ENCODE peak calls at places on chromosomes 16 and 17, in nine cellular contexts. Y, K, J, P, T, G, H, B and N are unnamed samples.

GRCh38 chr16:70465999-70466811 is 11.8 kb downstream of the FCSK start:
- DNase-seq in J (no peak), B (no peak), T (no peak), H (no peak), K (no peak), G (no peak), P (no peak), Y (no peak), N (no peak)

GRCh38 chr16:84196727-84197486 is 6.0 kb downstream of the ADAD2 start:
- DNase-seq in H (no peak), J (no peak), P (no peak), K (no peak), B (no peak), G (no peak), Y (no peak), T (no peak), N (no peak)

GRCh38 chr16:69365901-69366300 is 14.3 kb upstream of the TMED6 start:
- DNase-seq in K (no peak), Y (no peak), B (no peak), T (no peak), J (no peak), H (no peak), G (no peak), P (no peak), N (no peak)

GRCh38 chr17:62703269-62703775 is 75.9 kb downstream of the MRC2 start:
- DNase-seq in G (peak), B (peak), Y (no peak), K (no peak), J (peak), H (peak), T (no peak), P (no peak), N (no peak)

GRCh38 chr17:27569257-27569722 is 61.7 kb upstream of the LGALS9 start:
- DNase-seq in J (no peak), Y (no peak), H (peak), K (peak), T (peak), G (no peak), P (no peak), B (peak), N (no peak)

GRCh38 chr17:73304971-73305786 is 6.6 kb downstream of the CDC42EP4 start:
- DNase-seq in P (no peak), T (peak), K (no peak), H (peak), J (peak), B (peak), Y (no peak), G (peak), N (no peak)

GRCh38 chr17:66508896-66509843 is 206.8 kb downstream of the PRKCA start:
- DNase-seq in G (peak), Y (peak), P (no peak), T (no peak), K (no peak), J (no peak), B (peak), H (peak), N (no peak)

GRCh38 chr17:59456923-59457615 is 108.3 kb upstream of the DHX40 start:
- DNase-seq in P (no peak), T (no peak), B (no peak), H (no peak), G (no peak), Y (no peak), J (no peak), K (no peak), N (no peak)

GRCh38 chr17:49995055-49995738 is at the start of gene DLX3:
- DNase-seq in K (no peak), B (peak), Y (no peak), H (peak), P (no peak), J (no peak), T (peak), G (peak), N (peak)

GRCh38 chr16:88999457-89000206 is 22.6 kb upstream of the CBFA2T3 start:
- DNase-seq in Y (no peak), J (no peak), G (no peak), T (peak), B (no peak), H (no peak), P (no peak), K (no peak), N (no peak)

GRCh38 chr17:78736526-78737079 is 45.5 kb downstream of the CYTH1 start:
- DNase-seq in H (peak), Y (peak), K (peak), B (peak), J (peak), T (peak), G (peak), P (no peak), N (no peak)

GRCh38 chr17:51508048-51508447 is 247.7 kb downstream of the UTP18 start:
- DNase-seq in B (no peak), H (no peak), P (no peak), Y (no peak), J (no peak), T (no peak), K (no peak), G (no peak), N (no peak)

GRCh38 chr17:64488301-64488700 is 8.6 kb downstream of the POLG2 start:
- DNase-seq in P (no peak), Y (no peak), G (no peak), H (no peak), T (no peak), J (no peak), B (no peak), K (no peak), N (no peak)

GRCh38 chr17:59366773-59367656 is 35.6 kb downstream of the YPEL2 start:
- DNase-seq in G (peak), K (no peak), J (no peak), P (no peak), B (peak), Y (no peak), H (peak), T (no peak), N (no peak)

GRCh38 chr17:63928172-63928666 is 3.9 kb downstream of the CD79B start:
- DNase-seq in K (no peak), J (no peak), B (no peak), H (no peak), T (no peak), G (no peak), Y (no peak), P (no peak), N (no peak)

GRCh38 chr16:79899316-79900110 is 299.0 kb upstream of the MAF start:
- DNase-seq in K (no peak), P (no peak), H (no peak), T (no peak), G (no peak), J (no peak), Y (no peak), B (no peak), N (no peak)

GRCh38 chr16:60331168-60331567 is 1597.1 kb upstream of the GOT2 start:
- DNase-seq in K (no peak), G (no peak), H (no peak), J (no peak), P (no peak), Y (no peak), T (no peak), B (no peak), N (no peak)

GRCh38 chr16:64180136-64180900 is 941.5 kb downstream of the CDH11 start:
- DNase-seq in G (no peak), Y (no peak), K (no peak), T (no peak), P (no peak), J (no peak), B (no peak), H (no peak), N (no peak)

GRCh38 chr16:13873835-13874438 is 46.0 kb upstream of the ERCC4 start:
- DNase-seq in G (no peak), J (no peak), H (no peak), T (peak), P (no peak), K (no peak), Y (no peak), B (peak), N (peak)

GRCh38 chr17:75109047-75109406 is 742 bp upstream of the ARMC7 start:
- DNase-seq in B (no peak), G (no peak), P (no peak), K (no peak), T (peak), J (no peak), H (no peak), Y (no peak), N (no peak)

GRCh38 chr17:80765241-80766022 is 220.8 kb downstream of the RPTOR start:
- DNase-seq in K (no peak), T (no peak), H (no peak), G (no peak), P (no peak), Y (no peak), B (no peak), J (no peak), N (no peak)

GRCh38 chr16:57998484-57998883 is 2.0 kb downstream of the ZNF319 start:
- DNase-seq in Y (no peak), H (peak), P (no peak), G (peak), T (no peak), K (peak), J (peak), B (no peak), N (no peak)

GRCh38 chr17:2624292-2624731 is 30.9 kb downstream of the PAFAH1B1 start:
- DNase-seq in G (no peak), T (peak), J (no peak), H (no peak), Y (no peak), K (peak), B (no peak), P (no peak), N (no peak)

GRCh38 chr17:31515226-31515759 is 123.8 kb downstream of the RAB11FIP4 start:
- DNase-seq in G (no peak), Y (no peak), B (no peak), H (no peak), T (no peak), K (no peak), P (no peak), J (no peak), N (no peak)

GRCh38 chr17:74770498-74771318 is 5.4 kb downstream of the NAT9 start:
- DNase-seq in T (peak), K (no peak), B (peak), G (peak), P (no peak), Y (no peak), H (peak), J (no peak), N (no peak)

GRCh38 chr17:34997355-34997862 is 17.1 kb downstream of the LIG3 start:
- DNase-seq in B (peak), Y (no peak), P (no peak), H (peak), G (peak), K (no peak), J (no peak), T (no peak), N (no peak)
- TF ChIP-seq POLR2AphosphoS5 in B (no peak), Y (no peak), P (no peak), H (no peak), G (peak), K (no peak), J (no peak), T (no peak), N (no peak)

GRCh38 chr17:42380935-42381334 is 7.3 kb downstream of the STAT3 start:
- DNase-seq in K (no peak), P (no peak), Y (no peak), H (no peak), J (no peak), B (no peak), G (no peak), T (no peak), N (no peak)

GRCh38 chr17:42381898-42382297 is 6.3 kb downstream of the STAT3 start:
- DNase-seq in H (no peak), J (no peak), T (no peak), B (no peak), P (no peak), Y (no peak), K (no peak), G (no peak), N (no peak)

GRCh38 chr17:42373896-42374295 is 14.3 kb downstream of the STAT3 start:
- DNase-seq in T (no peak), H (no peak), K (no peak), J (no peak), G (no peak), P (no peak), B (no peak), Y (no peak), N (no peak)

DNA sequence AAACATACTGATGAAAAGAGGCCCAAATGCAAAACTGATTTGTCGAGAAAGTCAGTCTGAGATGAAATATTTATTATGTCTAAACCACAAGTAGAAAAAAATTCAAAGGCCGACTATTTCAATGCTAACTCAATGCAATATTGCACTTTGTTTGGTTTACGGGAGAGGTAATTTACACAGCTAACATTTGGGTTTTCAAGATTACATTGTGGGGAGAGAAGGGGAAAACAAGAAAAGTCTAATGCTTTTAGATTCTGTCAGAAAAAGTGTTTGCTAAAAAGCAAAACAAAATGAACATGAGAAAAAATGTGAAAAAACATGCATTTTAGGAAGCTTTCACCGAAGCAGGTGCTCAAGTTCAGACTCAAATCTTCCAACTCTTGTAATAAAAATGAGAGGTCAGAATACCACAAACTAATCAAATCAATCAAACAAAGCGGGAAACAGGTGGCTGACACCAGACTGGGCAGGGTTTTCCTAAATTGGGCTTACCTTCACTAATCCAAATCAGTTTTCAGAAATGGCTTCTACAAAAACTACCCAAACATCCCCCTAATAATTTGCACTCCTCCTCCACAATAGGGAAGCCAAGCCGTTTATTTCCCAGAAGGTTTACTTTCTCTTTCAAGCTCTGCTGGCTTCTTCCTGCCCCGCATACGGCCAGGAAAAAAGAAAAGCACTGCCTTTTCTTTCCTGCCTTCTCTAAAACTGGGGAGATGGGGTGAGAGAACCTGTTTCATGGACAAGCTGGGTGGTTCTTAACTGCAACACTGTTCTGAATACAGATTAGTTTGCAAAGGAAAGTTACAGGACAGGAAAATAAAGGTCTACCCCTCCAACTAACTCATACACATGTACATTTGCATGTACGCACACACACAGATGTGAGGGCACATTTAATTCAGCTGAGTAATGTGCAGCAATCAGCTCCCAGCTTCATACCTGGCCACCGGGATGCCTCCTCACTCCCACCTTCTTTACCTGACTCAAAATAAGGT is 9.3 kb downstream of the STAT3 start:
- DNase-seq in P (no peak), J (no peak), K (no peak), Y (no peak), H (no peak), T (peak), B (peak), G (no peak), N (no peak)
- TF ChIP-seq POLR2AphosphoS5 in P (no peak), J (no peak), K (no peak), Y (no peak), H (peak), T (no peak), B (no peak), G (no peak), N (no peak)

GRCh38 chr17:58082870-58083490 is at the start of gene DYNLL2:
- DNase-seq in H (peak), K (peak), J (peak), P (peak), G (peak), T (peak), B (peak), Y (peak), N (peak)
- TF ChIP-seq POLR2AphosphoS5 in H (peak), K (no peak), J (no peak), P (no peak), G (no peak), T (no peak), B (peak), Y (no peak), N (no peak)

GRCh38 chr17:10125761-10126553 is 72.4 kb downstream of the GAS7 start:
- DNase-seq in H (no peak), B (no peak), J (no peak), G (no peak), P (no peak), K (no peak), Y (no peak), T (no peak), N (no peak)

GRCh38 chr17:10130733-10131132 is 67.7 kb downstream of the GAS7 start:
- DNase-seq in H (no peak), B (no peak), K (no peak), G (no peak), J (no peak), P (no peak), Y (no peak), T (no peak), N (no peak)

GRCh38 chr17:10126554-10127493 is 71.6 kb downstream of the GAS7 start:
- DNase-seq in H (peak), B (no peak), K (peak), G (no peak), Y (no peak), J (peak), P (no peak), T (peak), N (no peak)

GRCh38 chr17:10130263-10130662 is 68.1 kb downstream of the GAS7 start:
- DNase-seq in K (no peak), T (no peak), G (no peak), Y (no peak), H (no peak), P (no peak), J (no peak), B (no peak), N (no peak)

DNA sequence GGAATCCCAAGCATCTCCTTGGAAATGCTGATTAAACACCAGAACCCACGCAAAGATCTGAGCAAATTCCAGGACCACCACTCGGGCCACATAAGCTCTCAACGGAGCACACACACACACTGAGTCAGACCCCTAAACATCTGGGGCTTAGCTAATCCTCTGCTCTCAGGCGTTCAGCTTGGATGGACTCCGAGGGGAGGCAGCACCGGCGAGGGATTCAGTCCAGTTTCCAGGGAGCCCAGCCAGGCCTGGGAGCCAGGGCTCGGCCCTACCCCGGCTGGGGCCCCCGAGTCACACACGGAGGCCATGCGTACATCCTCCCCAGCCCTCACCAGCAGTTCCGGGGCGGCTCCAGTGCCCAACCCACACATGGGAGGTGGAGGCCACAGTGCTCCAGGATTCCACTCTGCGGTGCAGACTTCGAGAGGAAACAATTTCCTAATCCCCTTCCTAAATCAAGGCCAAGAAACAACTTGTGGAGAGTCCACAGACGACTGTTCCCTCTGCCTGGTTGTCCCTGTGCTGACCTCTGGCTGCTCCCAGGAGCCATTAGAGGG is 70.5 kb downstream of the GAS7 start:
- DNase-seq in K (peak), T (peak), P (no peak), H (peak), B (no peak), G (peak), Y (no peak), J (peak), N (no peak)
- TF ChIP-seq POLR2AphosphoS5 in K (peak), T (no peak), P (peak), H (peak), B (no peak), G (peak), Y (no peak), J (no peak), N (no peak)

DNA sequence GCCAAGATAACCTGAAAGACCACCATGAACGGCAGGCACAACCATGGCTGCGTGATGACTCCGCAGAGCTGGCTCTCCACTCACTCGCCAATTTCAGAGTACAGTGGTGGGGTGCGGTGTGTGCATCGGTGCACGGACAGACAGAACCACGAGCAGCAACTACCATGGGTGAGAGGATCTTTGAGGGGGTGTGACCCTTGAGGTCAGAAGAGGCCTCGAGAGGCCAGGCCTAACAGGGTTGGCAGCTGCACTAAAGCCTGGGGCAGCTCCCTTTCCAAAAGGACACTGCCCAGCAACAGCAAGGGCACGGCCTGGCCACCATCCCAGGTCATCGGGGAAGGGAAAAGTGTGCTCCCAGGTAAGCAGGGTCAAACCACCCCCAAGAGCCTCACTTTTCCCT is 1.9 kb upstream of the ECI1 start:
- DNase-seq in J (no peak), Y (no peak), K (no peak), B (no peak), G (no peak), H (no peak), T (no peak), P (no peak), N (no peak)
- TF ChIP-seq POLR2AphosphoS5 in J (no peak), Y (no peak), K (no peak), B (no peak), G (no peak), H (no peak), T (no peak), P (no peak), N (no peak)

DNA sequence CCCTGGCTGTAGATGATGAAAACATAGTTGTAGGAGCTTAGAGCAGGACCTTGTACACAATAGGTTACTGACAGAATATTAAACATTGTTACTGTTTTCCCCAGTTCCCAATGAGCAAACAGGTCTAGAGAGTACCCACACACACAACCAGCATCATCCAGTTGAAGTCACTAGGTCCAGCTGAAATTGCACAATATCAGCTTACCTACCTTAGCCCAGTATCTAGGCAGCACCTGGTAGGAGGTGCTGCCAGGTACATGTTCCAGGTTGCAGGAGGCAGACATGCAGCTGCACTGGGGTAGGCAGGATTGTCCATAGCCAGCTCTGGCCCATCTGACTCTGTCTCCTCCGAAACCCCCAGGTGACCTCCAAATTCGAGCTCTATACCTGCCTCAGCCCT is 1.5 kb upstream of the SYCE1L start:
- DNase-seq in H (no peak), K (no peak), B (no peak), J (no peak), T (no peak), G (no peak), P (no peak), Y (no peak), N (no peak)
- TF ChIP-seq POLR2AphosphoS5 in H (no peak), K (no peak), B (no peak), J (no peak), T (no peak), G (no peak), P (no peak), Y (no peak), N (no peak)

GRCh38 chr16:4415538-4416199 is 727 bp downstream of the CORO7 start:
- DNase-seq in K (peak), G (peak), H (peak), Y (no peak), T (peak), P (no peak), J (peak), B (peak), N (no peak)
- TF ChIP-seq POLR2AphosphoS5 in K (peak), G (no peak), H (peak), Y (no peak), T (no peak), P (no peak), J (no peak), B (peak), N (no peak)

GRCh38 chr17:40345161-40346034 is 19.1 kb downstream of the GJD3 start:
- DNase-seq in H (peak), G (peak), T (peak), P (no peak), B (peak), J (no peak), Y (no peak), K (no peak), N (no peak)
- TF ChIP-seq POLR2AphosphoS5 in H (peak), G (peak), T (no peak), P (peak), B (peak), J (no peak), Y (no peak), K (no peak), N (peak)

GRCh38 chr16:30112197-30113030 is 923 bp downstream of the GDPD3 start:
- DNase-seq in H (peak), T (peak), J (peak), P (no peak), Y (no peak), K (peak), G (peak), B (no peak), N (no peak)
- TF ChIP-seq POLR2AphosphoS5 in H (no peak), T (no peak), J (no peak), P (no peak), Y (no peak), K (no peak), G (no peak), B (peak), N (no peak)